ENCODE peak calls at places on chromosome 1, in five cellular contexts. One of them, this sample, is unnamed. For H3K4me1 and H3K36me3, the result is how much of the 10 kb centered on the place peaks cover.

GRCh38 chr1:181018901-181019681 is 3.6 kb downstream of the STX6 start:
- DNase-seq in NT2/D1: no peak
- DNase-seq in IMR-90: no peak
- DNase-seq in neural progenitor cell: no peak
- DNase-seq in HCT116: no peak
- DNase-seq in this sample: no peak

GRCh38 chr1:232169436-232169835 is 460.5 kb downstream of the SIPA1L2 start:
- DNase-seq in NT2/D1: no peak
- DNase-seq in IMR-90: no peak
- DNase-seq in neural progenitor cell: no peak
- DNase-seq in HCT116: no peak
- DNase-seq in this sample: no peak

GRCh38 chr1:243508303-243508713 is 252.5 kb downstream of the SDCCAG8 start:
- DNase-seq in NT2/D1: no peak
- DNase-seq in IMR-90: no peak
- DNase-seq in neural progenitor cell: peak
- DNase-seq in HCT116: no peak
- DNase-seq in this sample: peak

GRCh38 chr1:110210604-110211502 is 739 bp downstream of the KCNC4 start:
- DNase-seq in NT2/D1: no peak
- DNase-seq in IMR-90: no peak
- DNase-seq in neural progenitor cell: peak
- DNase-seq in HCT116: no peak
- DNase-seq in this sample: peak

GRCh38 chr1:55812281-55812680 is 597.1 kb upstream of the USP24 start:
- DNase-seq in NT2/D1: no peak
- DNase-seq in IMR-90: peak
- DNase-seq in neural progenitor cell: no peak
- DNase-seq in HCT116: no peak
- DNase-seq in this sample: no peak

GRCh38 chr1:162210171-162210570 is 140.7 kb downstream of the NOS1AP start:
- DNase-seq in NT2/D1: no peak
- DNase-seq in IMR-90: no peak
- DNase-seq in neural progenitor cell: no peak
- DNase-seq in HCT116: no peak
- DNase-seq in this sample: no peak

GRCh38 chr1:244066954-244067716 is 16.1 kb downstream of the ZBTB18 start:
- DNase-seq in NT2/D1: no peak
- DNase-seq in IMR-90: no peak
- DNase-seq in neural progenitor cell: no peak
- DNase-seq in HCT116: no peak
- DNase-seq in this sample: peak

GRCh38 chr1:65177457-65177856 is 29.5 kb downstream of the AK4 start:
- DNase-seq in NT2/D1: no peak
- DNase-seq in IMR-90: peak
- DNase-seq in neural progenitor cell: no peak
- DNase-seq in HCT116: peak
- DNase-seq in this sample: no peak

GRCh38 chr1:47894718-47895393 is 102.3 kb downstream of the TRABD2B start:
- DNase-seq in NT2/D1: peak
- DNase-seq in IMR-90: peak
- DNase-seq in neural progenitor cell: no peak
- DNase-seq in HCT116: no peak
- DNase-seq in this sample: peak

GRCh38 chr1:118978914-118979701 is 9.0 kb downstream of the TBX15 start:
- DNase-seq in NT2/D1: no peak
- DNase-seq in IMR-90: no peak
- DNase-seq in neural progenitor cell: peak
- DNase-seq in HCT116: no peak
- DNase-seq in this sample: no peak

GRCh38 chr1:160884579-160884978 is 401 bp downstream of the ITLN1 start:
- DNase-seq in NT2/D1: no peak
- DNase-seq in IMR-90: no peak
- DNase-seq in neural progenitor cell: peak
- DNase-seq in HCT116: peak
- DNase-seq in this sample: peak
- H3K4me1 ChIP-seq in NT2/D1: under half
- H3K4me1 ChIP-seq in IMR-90: under half
- H3K4me1 ChIP-seq in neural progenitor cell: under half
- H3K4me1 ChIP-seq in HCT116: under half
- H3K4me1 ChIP-seq in this sample: under half

GRCh38 chr1:236568285-236568894 is 35.9 kb downstream of the HEATR1 start:
- DNase-seq in NT2/D1: no peak
- DNase-seq in IMR-90: peak
- DNase-seq in neural progenitor cell: no peak
- DNase-seq in HCT116: peak
- DNase-seq in this sample: no peak

GRCh38 chr1:236561976-236562375 is 38.2 kb downstream of the LGALS8 start:
- DNase-seq in NT2/D1: no peak
- DNase-seq in IMR-90: no peak
- DNase-seq in neural progenitor cell: no peak
- DNase-seq in HCT116: no peak
- DNase-seq in this sample: no peak

GRCh38 chr1:236560213-236560771 is 36.5 kb downstream of the LGALS8 start:
- DNase-seq in NT2/D1: no peak
- DNase-seq in IMR-90: no peak
- DNase-seq in neural progenitor cell: peak
- DNase-seq in HCT116: no peak
- DNase-seq in this sample: peak

GRCh38 chr1:236565530-236565929 is 38.8 kb downstream of the HEATR1 start:
- DNase-seq in NT2/D1: peak
- DNase-seq in IMR-90: no peak
- DNase-seq in neural progenitor cell: no peak
- DNase-seq in HCT116: no peak
- DNase-seq in this sample: no peak
- H3K36me3 ChIP-seq in NT2/D1: half or more
- H3K36me3 ChIP-seq in IMR-90: under half
- H3K36me3 ChIP-seq in neural progenitor cell: under half
- H3K36me3 ChIP-seq in HCT116: half or more
- H3K36me3 ChIP-seq in this sample: half or more

DNA sequence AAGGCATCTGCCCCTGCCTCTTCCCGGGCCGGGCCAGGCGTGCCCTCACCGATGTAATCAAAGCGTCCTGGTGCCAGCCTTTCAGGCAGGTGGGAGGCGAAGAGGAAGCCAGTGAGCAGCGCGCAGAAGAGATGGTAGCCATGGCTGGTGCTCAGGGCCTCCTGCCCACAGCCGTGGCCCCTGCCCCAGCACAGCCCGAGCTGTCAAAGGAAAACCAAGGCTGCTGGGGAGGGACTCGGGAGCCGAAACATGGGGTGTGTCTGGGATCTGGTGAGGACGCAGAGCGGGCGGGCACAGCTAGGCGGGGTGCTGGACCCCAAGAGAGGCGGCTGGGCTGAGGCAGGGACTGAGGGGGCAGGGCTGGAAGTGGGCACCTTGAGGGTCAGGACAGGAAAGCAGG is 2.7 kb downstream of the BGLAP start:
- DNase-seq in NT2/D1: no peak
- DNase-seq in IMR-90: no peak
- DNase-seq in neural progenitor cell: no peak
- DNase-seq in HCT116: no peak
- DNase-seq in this sample: no peak
- H3K9ac ChIP-seq in NT2/D1: no peak
- H3K9ac ChIP-seq in IMR-90: no peak
- H3K9ac ChIP-seq in neural progenitor cell: no peak
- H3K9ac ChIP-seq in HCT116: no peak
- H3K9ac ChIP-seq in this sample: no peak

DNA sequence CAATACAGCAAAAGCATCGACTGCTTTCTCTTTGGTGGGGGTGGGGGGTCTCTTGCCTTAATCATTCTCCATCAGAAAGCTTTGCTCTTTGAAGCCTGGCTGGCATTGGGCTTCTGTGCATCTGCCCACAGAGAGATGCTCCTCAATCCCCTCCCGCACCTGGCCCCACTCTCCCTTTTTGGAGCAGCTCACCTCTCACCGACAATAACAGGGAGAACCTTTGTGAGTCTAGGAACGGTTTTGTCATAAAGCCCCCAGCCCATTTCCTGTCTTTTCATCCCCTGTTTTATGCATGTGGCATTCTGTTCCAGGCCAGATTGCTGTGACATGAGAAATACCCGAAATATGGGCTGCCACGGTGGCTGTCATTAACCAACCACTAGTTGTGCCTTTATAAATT is 469.0 kb upstream of the VAMP3 start:
- DNase-seq in NT2/D1: no peak
- DNase-seq in IMR-90: no peak
- DNase-seq in neural progenitor cell: no peak
- DNase-seq in HCT116: no peak
- DNase-seq in this sample: peak
- H3K4me1 ChIP-seq in NT2/D1: under half
- H3K4me1 ChIP-seq in IMR-90: under half
- H3K4me1 ChIP-seq in neural progenitor cell: under half
- H3K4me1 ChIP-seq in HCT116: half or more
- H3K4me1 ChIP-seq in this sample: under half

DNA sequence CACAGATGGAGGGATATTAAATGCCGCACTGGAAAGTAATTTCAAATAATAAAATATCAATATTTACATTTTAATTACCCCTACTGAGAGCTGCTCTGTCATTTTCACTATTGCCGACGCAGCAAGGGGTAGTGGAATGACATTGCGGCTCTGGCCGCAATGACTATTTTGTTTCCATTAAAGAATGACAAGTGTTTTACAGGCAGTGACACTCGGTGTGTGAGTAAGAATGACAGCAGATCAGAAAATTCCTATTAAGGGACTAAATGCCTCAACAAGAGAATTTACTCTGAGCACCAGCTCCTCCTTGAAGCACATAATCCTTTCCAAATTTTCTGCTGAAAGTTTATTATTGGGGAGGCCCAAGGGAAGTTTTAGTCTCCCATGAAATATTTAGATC is 109.2 kb upstream of the USH2A start:
- DNase-seq in NT2/D1: no peak
- DNase-seq in IMR-90: no peak
- DNase-seq in neural progenitor cell: no peak
- DNase-seq in HCT116: no peak
- DNase-seq in this sample: no peak
- H3K36me3 ChIP-seq in NT2/D1: under half
- H3K36me3 ChIP-seq in IMR-90: under half
- H3K36me3 ChIP-seq in neural progenitor cell: under half
- H3K36me3 ChIP-seq in HCT116: under half
- H3K36me3 ChIP-seq in this sample: under half

GRCh38 chr1:234938924-234939323 is 189.7 kb downstream of the TOMM20 start:
- DNase-seq in NT2/D1: no peak
- DNase-seq in IMR-90: no peak
- DNase-seq in neural progenitor cell: no peak
- DNase-seq in HCT116: no peak
- DNase-seq in this sample: no peak
- H3K9ac ChIP-seq in NT2/D1: no peak
- H3K9ac ChIP-seq in IMR-90: no peak
- H3K9ac ChIP-seq in neural progenitor cell: no peak
- H3K9ac ChIP-seq in HCT116: no peak
- H3K9ac ChIP-seq in this sample: no peak

GRCh38 chr1:43524804-43525203 is 5.9 kb upstream of the PTPRF start:
- DNase-seq in NT2/D1: no peak
- DNase-seq in IMR-90: no peak
- DNase-seq in neural progenitor cell: no peak
- DNase-seq in HCT116: no peak
- DNase-seq in this sample: no peak

GRCh38 chr1:43530483-43531452 is at the start of gene PTPRF:
- DNase-seq in NT2/D1: peak
- DNase-seq in IMR-90: peak
- DNase-seq in neural progenitor cell: peak
- DNase-seq in HCT116: no peak
- DNase-seq in this sample: peak

GRCh38 chr1:43525995-43526394 is 4.7 kb upstream of the PTPRF start:
- DNase-seq in NT2/D1: no peak
- DNase-seq in IMR-90: peak
- DNase-seq in neural progenitor cell: no peak
- DNase-seq in HCT116: peak
- DNase-seq in this sample: no peak

GRCh38 chr1:43529206-43529731 is 1.4 kb upstream of the PTPRF start:
- DNase-seq in NT2/D1: peak
- DNase-seq in IMR-90: peak
- DNase-seq in neural progenitor cell: peak
- DNase-seq in HCT116: peak
- DNase-seq in this sample: peak

DNA sequence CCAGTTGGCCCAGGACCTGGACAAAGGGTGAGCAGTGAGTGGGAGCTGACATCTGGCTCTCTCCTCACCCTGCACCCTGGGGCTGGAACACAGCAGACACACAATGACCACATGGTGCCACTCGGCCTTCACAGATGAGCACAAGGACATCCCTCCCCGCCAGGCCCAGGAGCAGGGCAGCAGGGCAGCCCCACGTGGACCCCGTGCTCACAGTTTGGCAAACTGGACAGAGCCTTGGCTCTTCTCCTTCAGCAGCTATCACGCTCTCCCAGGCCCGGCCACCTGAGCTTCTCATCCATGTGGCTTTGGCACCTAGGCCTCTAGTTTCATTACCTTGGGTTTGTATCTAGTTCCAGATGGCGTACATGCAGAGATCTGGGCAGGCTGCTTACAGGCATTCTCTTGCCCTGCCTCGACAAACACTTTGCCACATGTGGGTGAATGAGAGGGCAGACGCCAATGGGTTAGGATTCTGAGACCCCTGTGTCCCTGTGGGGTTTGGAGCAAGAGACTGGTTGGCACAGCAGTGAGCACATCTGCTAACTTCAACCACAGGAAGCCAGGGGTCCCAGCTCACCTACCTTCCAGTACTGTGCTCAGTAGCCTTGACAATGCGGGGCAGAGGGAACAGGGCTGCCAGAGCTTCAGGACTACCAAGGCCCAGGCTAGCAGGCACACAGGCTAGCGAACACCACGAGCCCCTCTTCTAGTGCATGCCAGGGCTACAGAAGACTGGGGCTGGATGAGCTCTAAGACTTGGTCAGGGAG is 3.4 kb upstream of the PTPRF start:
- DNase-seq in NT2/D1: no peak
- DNase-seq in IMR-90: no peak
- DNase-seq in neural progenitor cell: no peak
- DNase-seq in HCT116: no peak
- DNase-seq in this sample: no peak
- H3K4me1 ChIP-seq in NT2/D1: under half
- H3K4me1 ChIP-seq in IMR-90: under half
- H3K4me1 ChIP-seq in neural progenitor cell: under half
- H3K4me1 ChIP-seq in HCT116: half or more
- H3K4me1 ChIP-seq in this sample: under half

This sample was measured in endodermal cell.